ENCODE peak calls at places on chromosomes 5 and 9, in four cellular contexts. W is mucosa of descending colon, N is hepatocyte, V is neural progenitor cell. H is an unnamed sample.

GRCh38 chr5:55063220-55063863 is 39.1 kb upstream of the GZMA start:
- DNase-seq in W (no peak), V (no peak), N (no peak), H (no peak)

GRCh38 chr5:127934791-127935256 is 148.7 kb upstream of the SLC12A2 start:
- DNase-seq in N (peak; percentile 70), V (peak; percentile 78), W (no peak), H (no peak)

GRCh38 chr9:136564379-136564988 is 18.6 kb upstream of the NOTCH1 start:
- DNase-seq in W (no peak), V (no peak), N (no peak), H (peak; percentile 94)

GRCh38 chr9:22112870-22113846 is 104.1 kb upstream of the CDKN2B start:
- DNase-seq in N (no peak), W (peak; percentile 39), V (no peak), H (no peak)

GRCh38 chr9:37165644-37166043 is 45.3 kb downstream of the ZCCHC7 start:
- DNase-seq in W (no peak), V (no peak), N (no peak), H (no peak)

GRCh38 chr5:86030753-86031152 is 587.0 kb upstream of the COX7C start:
- DNase-seq in N (no peak), V (no peak), W (no peak), H (no peak)

GRCh38 chr9:16571127-16571848 is 299.2 kb downstream of the BNC2 start:
- DNase-seq in W (no peak), N (no peak), V (no peak), H (no peak)

GRCh38 chr9:136726118-136726517 is 13.7 kb downstream of the DIPK1B start:
- DNase-seq in V (no peak), N (no peak), W (no peak), H (no peak)

GRCh38 chr5:158642852-158643251 is 456.9 kb downstream of the EBF1 start:
- DNase-seq in V (no peak), W (no peak), N (no peak), H (no peak)

GRCh38 chr9:106921341-106921899 is 58.5 kb downstream of the ZNF462 start:
- DNase-seq in N (peak; percentile 91), V (peak; percentile 21), W (no peak), H (no peak)

GRCh38 chr9:14315754-14316573 is 2.0 kb upstream of the NFIB start:
- DNase-seq in N (peak; percentile 31), V (peak; percentile 49), W (peak; percentile 59), H (peak; percentile 48)

GRCh38 chr5:110021251-110021650 is 331.5 kb downstream of the MAN2A1 start:
- DNase-seq in N (no peak), W (no peak), V (no peak), H (no peak)

GRCh38 chr9:115164511-115164974 is 46.6 kb upstream of the TNC start:
- DNase-seq in N (peak; percentile 44), W (no peak), V (peak; percentile 10), H (no peak)

GRCh38 chr5:11563822-11564221 is 340.4 kb downstream of the CTNND2 start:
- DNase-seq in W (no peak), V (no peak), N (no peak), H (no peak)

GRCh38 chr5:165881259-165881658 is 2375.8 kb downstream of the MAT2B start:
- DNase-seq in V (peak; percentile 6), W (no peak), N (no peak), H (no peak)

GRCh38 chr9:117400131-117400530 is 14.7 kb downstream of the ASTN2 start:
- DNase-seq in W (no peak), V (peak; percentile 59), N (peak; percentile 26), H (no peak)

GRCh38 chr9:86550411-86550810 is 196.2 kb upstream of the TUT7 start:
- DNase-seq in V (no peak), N (no peak), W (no peak), H (no peak)

GRCh38 chr9:30519756-30520155 is 1864.7 kb upstream of the ACO1 start:
- DNase-seq in W (no peak), N (no peak), V (no peak), H (no peak)

GRCh38 chr9:89523948-89524347 is 26.0 kb upstream of the SEMA4D start:
- DNase-seq in W (no peak), N (no peak), V (no peak), H (no peak)

GRCh38 chr5:97726106-97726505 is 543.1 kb upstream of the RIOK2 start:
- DNase-seq in V (no peak), W (no peak), N (no peak), H (no peak)

GRCh38 chr9:3963266-3964019 is 336.4 kb downstream of the GLIS3 start:
- DNase-seq in V (no peak), W (no peak), N (peak; percentile 27), H (no peak)

GRCh38 chr9:82532504-82532903 is 530.4 kb downstream of the RASEF start:
- DNase-seq in N (no peak), W (no peak), V (no peak), H (no peak)

GRCh38 chr9:14661421-14662059 is 31.7 kb downstream of the ZDHHC21 start:
- DNase-seq in W (no peak), N (peak; percentile 56), V (peak; percentile 22), H (no peak)

GRCh38 chr5:113162770-113163169 is 186.2 kb downstream of the DCP2 start:
- DNase-seq in N (no peak), V (no peak), W (no peak), H (no peak)

GRCh38 chr9:82495884-82496777 is 507.6 kb downstream of the SPATA31D1 start:
- DNase-seq in V (no peak), W (no peak), N (no peak), H (no peak)

GRCh38 chr5:181133610-181134231 is 2.8 kb upstream of the OR2V1 start:
- DNase-seq in N (peak; percentile 26), W (peak; percentile 42), V (no peak), H (peak; percentile 64)

GRCh38 chr5:178732281-178732680 is 1.8 kb upstream of the ZNF354A start:
- DNase-seq in N (no peak), V (no peak), W (no peak), H (no peak)

GRCh38 chr5:116361979-116362577 is 212.5 kb downstream of the SEMA6A start:
- DNase-seq in N (no peak), W (no peak), V (no peak), H (no peak)
- H3K4me3 ChIP-seq in N (no peak overlapping the region), W (no peak overlapping the region), V (peak overlapping the region; percentile 44), H (peak overlapping the region; percentile 43)

GRCh38 chr5:133939668-133940067 is 28.8 kb downstream of the C5orf15 start:
- DNase-seq in N (no peak), V (no peak), W (no peak), H (no peak)
- H3K4me1 ChIP-seq in N (peaks cover 8% of the 10 kb centered on the region), V (peaks cover 6% of the 10 kb centered on the region), W (no peaks in the 10 kb centered on the region), H (no peaks in the 10 kb centered on the region)

GRCh38 chr5:75862872-75863271 is 145.6 kb upstream of the POC5 start:
- DNase-seq in N (no peak), W (no peak), V (no peak), H (no peak)
- TF ChIP-seq CTCF in N (no peak), W (no peak), V (no peak), H (no peak)

GRCh38 chr5:76819851-76820280 is 1.0 kb downstream of the F2RL1 start:
- DNase-seq in W (peak; percentile 69), N (no peak), V (peak; percentile 21), H (peak; percentile 57)

GRCh38 chr5:76816110-76816831 is 2.6 kb upstream of the F2RL1 start:
- DNase-seq in N (no peak), W (no peak), V (no peak), H (no peak)

GRCh38 chr5:76818844-76819831 is at the start of gene F2RL1:
- DNase-seq in W (peak; percentile 96), N (peak; percentile 96), V (peak; percentile 91), H (peak; percentile 89)

DNA sequence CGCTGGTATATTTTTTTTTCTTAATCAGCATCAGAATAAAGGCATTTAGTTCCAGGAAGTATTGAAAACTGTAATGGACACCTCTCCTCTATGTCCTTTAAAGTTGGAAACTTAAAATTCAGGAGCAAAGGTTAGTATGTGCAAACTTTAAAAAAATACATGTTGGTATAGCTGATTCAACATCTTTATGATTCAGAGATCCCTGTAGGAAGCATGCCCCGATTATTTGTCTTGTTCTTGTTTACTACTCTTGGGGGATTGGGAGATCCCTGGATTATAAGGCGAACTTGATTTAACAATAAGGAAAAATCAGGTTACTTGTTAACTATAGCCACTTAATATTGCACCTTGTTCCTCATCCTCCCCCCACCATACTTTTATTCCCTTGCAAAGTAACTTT is 1.7 kb downstream of the F2RL1 start:
- DNase-seq in W (no peak), V (no peak), N (no peak), H (no peak)
- H3K4me3 ChIP-seq in W (peak overlapping the region; percentile 59), V (peak overlapping the region; percentile 79), N (peak overlapping the region; percentile 80), H (peak overlapping the region; percentile 76)

GRCh38 chr5:80754900-80755299 is 100.1 kb upstream of the DHFR start:
- DNase-seq in V (peak; percentile 89), N (no peak), W (no peak), H (no peak)

GRCh38 chr5:80756292-80756691 is 101.5 kb upstream of the DHFR start:
- DNase-seq in W (no peak), N (no peak), V (peak; percentile 14), H (no peak)

GRCh38 chr5:80760178-80760577 is 105.4 kb upstream of the DHFR start:
- DNase-seq in N (no peak), V (no peak), W (no peak), H (no peak)

GRCh38 chr5:80755634-80756033 is 100.9 kb upstream of the DHFR start:
- DNase-seq in V (peak; percentile 18), W (no peak), N (no peak), H (no peak)

GRCh38 chr5:80757290-80757689 is 102.5 kb upstream of the DHFR start:
- DNase-seq in W (no peak), N (no peak), V (no peak), H (no peak)
- H3K4me1 ChIP-seq in W (no peaks in the 10 kb centered on the region), N (no peaks in the 10 kb centered on the region), V (peaks cover 44% of the 10 kb centered on the region), H (no peaks in the 10 kb centered on the region)

GRCh38 chr5:37860206-37860605 is 20.4 kb upstream of the GDNF start:
- DNase-seq in N (no peak), W (no peak), V (no peak), H (no peak)
- TF ChIP-seq CTCF in N (no peak), W (no peak), V (no peak), H (no peak)

DNA sequence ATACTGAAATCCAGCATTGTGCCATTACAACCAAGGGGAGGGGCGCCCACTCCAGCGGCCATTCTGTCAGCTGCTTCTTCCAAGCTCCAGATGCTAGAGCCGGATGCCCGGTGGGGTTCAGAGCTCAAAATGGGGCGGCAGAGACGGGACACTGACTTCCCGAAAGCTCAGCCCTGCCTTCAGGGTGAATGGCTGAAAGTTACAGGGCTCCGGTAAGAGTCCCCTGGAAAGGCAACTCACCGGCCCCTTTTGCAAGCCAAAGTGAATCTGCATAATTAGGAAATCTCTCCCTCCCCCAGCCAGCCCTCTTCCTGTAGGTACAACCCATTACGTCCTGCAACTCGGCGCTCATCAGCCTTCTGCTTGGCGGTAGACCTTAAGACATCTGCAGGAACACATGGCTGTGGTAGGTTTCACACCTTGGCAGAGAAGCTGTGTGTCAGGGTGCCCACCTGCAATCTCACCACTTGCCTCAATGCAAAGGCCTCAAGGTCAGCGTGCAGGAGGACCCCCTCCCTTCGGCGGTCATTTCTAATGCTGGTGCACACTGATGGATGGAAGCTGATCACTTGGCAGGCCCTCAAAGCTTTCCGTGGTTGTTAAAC is 67.1 kb downstream of the CRB2 start:
- DNase-seq in V (no peak), W (peak; percentile 7), N (no peak), H (no peak)
- H3K4me3 ChIP-seq in V (no peak overlapping the region), W (no peak overlapping the region), N (no peak overlapping the region), H (no peak overlapping the region)